ENCODE peak calls at places on chromosomes 16 and 17, in seven cellular contexts. Y, O, X, S, F, R and Z are unnamed samples.

GRCh38 chr16:15607700-15608396 is 35.1 kb downstream of the MARF1 start:
- DNase-seq in Y (no peak), O (no peak), X (no peak), S (peak), F (no peak), R (no peak), Z (no peak)

GRCh38 chr17:81656835-81657234 is 493 bp upstream of the PDE6G start:
- DNase-seq in Y (no peak), O (no peak), X (no peak), S (no peak), F (no peak), R (no peak), Z (no peak)

GRCh38 chr17:21165922-21166598 is 39.3 kb downstream of the DHRS7B start:
- DNase-seq in Y (no peak), O (no peak), X (no peak), S (no peak), F (no peak), R (no peak), Z (no peak)

GRCh38 chr16:88685156-88686061 is 898 bp downstream of the SNAI3 start:
- DNase-seq in Y (peak), O (no peak), X (no peak), S (peak), F (no peak), R (no peak), Z (no peak)

GRCh38 chr17:73566905-73567782 is 77.1 kb downstream of the SDK2 start:
- DNase-seq in Y (no peak), O (no peak), X (no peak), S (no peak), F (no peak), R (no peak), Z (no peak)

GRCh38 chr17:3916013-3916696 is at the start of gene P2RX1:
- DNase-seq in Y (no peak), O (no peak), X (no peak), S (no peak), F (no peak), R (no peak), Z (no peak)

GRCh38 chr17:59666235-59666634 is 41.0 kb downstream of the PTRH2 start:
- DNase-seq in Y (no peak), O (no peak), X (no peak), S (no peak), F (no peak), R (no peak), Z (no peak)

GRCh38 chr17:82315703-82316358 is 1.6 kb downstream of the CD7 start:
- DNase-seq in Y (no peak), O (no peak), X (no peak), S (no peak), F (no peak), R (no peak), Z (no peak)

GRCh38 chr16:84597518-84598390 is 20.1 kb downstream of the COTL1 start:
- DNase-seq in Y (no peak), O (no peak), X (no peak), S (no peak), F (no peak), R (no peak), Z (no peak)

GRCh38 chr16:8641671-8642070 is 20.2 kb downstream of the METTL22 start:
- DNase-seq in Y (no peak), O (no peak), X (no peak), S (no peak), F (no peak), R (no peak), Z (no peak)

GRCh38 chr16:20023190-20023589 is 50.5 kb downstream of the GPR139 start:
- DNase-seq in Y (no peak), O (no peak), X (no peak), S (peak), F (no peak), R (no peak), Z (no peak)

GRCh38 chr16:89002851-89003830 is 26.1 kb upstream of the CBFA2T3 start:
- DNase-seq in Y (no peak), O (no peak), X (no peak), S (no peak), F (no peak), R (no peak), Z (peak)

GRCh38 chr16:11955713-11956123 is 9.3 kb upstream of the TNFRSF17 start:
- DNase-seq in Y (peak), O (no peak), X (no peak), S (peak), F (peak), R (no peak), Z (peak)

GRCh38 chr16:57333402-57333801 is 25.2 kb upstream of the CCL22 start:
- DNase-seq in Y (no peak), O (no peak), X (no peak), S (no peak), F (no peak), R (no peak), Z (no peak)

GRCh38 chr16:2702871-2703745 is 16.9 kb downstream of the PRSS27 start:
- DNase-seq in Y (no peak), O (no peak), X (no peak), S (no peak), F (no peak), R (no peak), Z (peak)

GRCh38 chr16:70749681-70750601 is 51.0 kb downstream of the VAC14 start:
- DNase-seq in Y (no peak), O (no peak), X (no peak), S (no peak), F (no peak), R (no peak), Z (no peak)

GRCh38 chr17:29138991-29139682 is 41.1 kb downstream of the MYO18A start:
- DNase-seq in Y (no peak), O (no peak), X (no peak), S (no peak), F (no peak), R (no peak), Z (no peak)

GRCh38 chr16:72066747-72067146 is 3.7 kb downstream of the HPR start:
- DNase-seq in Y (peak), O (no peak), X (no peak), S (peak), F (no peak), R (no peak), Z (no peak)

GRCh38 chr17:67289174-67289876 is 44.3 kb upstream of the HELZ start:
- DNase-seq in Y (peak), O (peak), X (peak), S (peak), F (peak), R (peak), Z (no peak)

GRCh38 chr17:78774456-78774855 is 7.6 kb downstream of the CYTH1 start:
- DNase-seq in Y (no peak), O (no peak), X (no peak), S (no peak), F (no peak), R (no peak), Z (no peak)

GRCh38 chr16:65743558-65743957 is 621.7 kb upstream of the CDH11 start:
- DNase-seq in Y (no peak), O (no peak), X (no peak), S (no peak), F (no peak), R (no peak), Z (no peak)

GRCh38 chr17:59423137-59423703 is 91.8 kb downstream of the YPEL2 start:
- DNase-seq in Y (peak), O (peak), X (no peak), S (peak), F (no peak), R (peak), Z (no peak)

GRCh38 chr16:50765866-50766265 is 24.0 kb downstream of the CYLD start:
- DNase-seq in Y (no peak), O (no peak), X (no peak), S (no peak), F (no peak), R (no peak), Z (no peak)

GRCh38 chr16:69323428-69323827 is 7.0 kb downstream of the PDF start:
- DNase-seq in Y (no peak), O (no peak), X (no peak), S (no peak), F (no peak), R (no peak), Z (no peak)

GRCh38 chr17:8436169-8436932 is 667 bp downstream of the NDEL1 start:
- DNase-seq in Y (peak), O (no peak), X (peak), S (peak), F (peak), R (peak), Z (no peak)

GRCh38 chr17:63568563-63568962 is 18.3 kb downstream of the DCAF7 start:
- DNase-seq in Y (no peak), O (no peak), X (no peak), S (no peak), F (no peak), R (no peak), Z (no peak)

GRCh38 chr17:13638855-13639458 is 37.2 kb upstream of the HS3ST3A1 start:
- DNase-seq in Y (no peak), O (no peak), X (no peak), S (no peak), F (peak), R (peak), Z (no peak)

GRCh38 chr17:16931318-16932060 is 40.4 kb downstream of the TNFRSF13B start:
- DNase-seq in Y (no peak), O (no peak), X (no peak), S (no peak), F (no peak), R (no peak), Z (no peak)

GRCh38 chr16:85970712-85971220 is 71.8 kb downstream of the IRF8 start:
- DNase-seq in Y (no peak), O (no peak), X (no peak), S (no peak), F (no peak), R (no peak), Z (no peak)

GRCh38 chr16:78381060-78381459 is 281.6 kb downstream of the WWOX start:
- DNase-seq in Y (no peak), O (no peak), X (no peak), S (no peak), F (no peak), R (no peak), Z (no peak)

GRCh38 chr17:39671651-39672521 is 3.6 kb downstream of the PNMT start:
- DNase-seq in Y (peak), O (no peak), X (no peak), S (peak), F (no peak), R (peak), Z (no peak)

GRCh38 chr17:31015639-31016038 is 44.8 kb downstream of the RNF135 start:
- DNase-seq in Y (no peak), O (no peak), X (no peak), S (no peak), F (no peak), R (no peak), Z (no peak)

GRCh38 chr17:29150191-29150590 is 30.0 kb downstream of the MYO18A start:
- DNase-seq in Y (no peak), O (no peak), X (no peak), S (no peak), F (no peak), R (no peak), Z (no peak)

GRCh38 chr16:84608281-84608680 is 9.6 kb downstream of the COTL1 start:
- DNase-seq in Y (no peak), O (no peak), X (no peak), S (no peak), F (no peak), R (no peak), Z (no peak)

GRCh38 chr17:7436556-7437368 is 1.5 kb downstream of the TMEM102 start:
- DNase-seq in Y (peak), O (no peak), X (no peak), S (no peak), F (peak), R (peak), Z (peak)

GRCh38 chr17:4090898-4091297 is 51.9 kb downstream of the ZZEF1 start:
- DNase-seq in Y (peak), O (no peak), X (no peak), S (no peak), F (no peak), R (no peak), Z (no peak)